ENCODE peak calls at places on chromosomes 1 and 21, in four cellular contexts. I is K562, Q is GM12878, V is SK-N-SH. Y is an unnamed sample.

GRCh38 chr1:112359961-112360767 is 35.9 kb upstream of the CTTNBP2NL start:
- DNase-seq in V (no peak), Q (no peak), I (no peak), Y (no peak)

GRCh38 chr21:28743723-28744122 is 249.0 kb downstream of the LTN1 start:
- DNase-seq in V (no peak), Q (no peak), I (no peak), Y (no peak)

GRCh38 chr21:15029077-15029476 is 35.7 kb downstream of the NRIP1 start:
- DNase-seq in I (no peak), Q (no peak), V (no peak), Y (no peak)

GRCh38 chr21:41901099-41901498 is 22.0 kb upstream of the PRDM15 start:
- DNase-seq in Q (no peak), I (no peak), V (no peak), Y (no peak)

GRCh38 chr1:18816808-18817207 is 42.7 kb downstream of the TAS1R2 start:
- DNase-seq in Q (no peak), I (no peak), V (no peak), Y (no peak)

GRCh38 chr1:224182057-224182865 is 779 bp upstream of the DEGS1 start:
- DNase-seq in V (no peak), Q (peak), I (no peak), Y (no peak)

GRCh38 chr1:158035976-158036583 is 42.6 kb downstream of the KIRREL1 start:
- DNase-seq in I (no peak), V (peak), Q (no peak), Y (no peak)

GRCh38 chr1:54810144-54810942 is 9.2 kb upstream of the TTC22 start:
- DNase-seq in I (peak), V (peak), Q (no peak), Y (peak)

GRCh38 chr1:200867018-200867811 is 5.6 kb upstream of the GPR25 start:
- DNase-seq in Q (no peak), I (no peak), V (no peak), Y (no peak)

GRCh38 chr1:182229907-182230522 is 161.6 kb downstream of the GLUL start:
- DNase-seq in Q (no peak), I (no peak), V (peak), Y (no peak)

GRCh38 chr1:224494343-224494742 is 59.7 kb upstream of the WDR26 start:
- DNase-seq in V (no peak), Q (no peak), I (no peak), Y (no peak)

GRCh38 chr1:25683731-25684130 is 67.1 kb downstream of the MAN1C1 start:
- DNase-seq in I (no peak), V (no peak), Q (no peak), Y (no peak)

GRCh38 chr1:53303651-53304515 is 24.0 kb downstream of the LRP8 start:
- DNase-seq in V (no peak), I (no peak), Q (no peak), Y (no peak)

GRCh38 chr1:109490934-109491302 is 3.0 kb upstream of the CYB561D1 start:
- DNase-seq in Q (no peak), I (no peak), V (no peak), Y (no peak)

GRCh38 chr1:57637155-57637554 is 213.3 kb upstream of the DAB1 start:
- DNase-seq in Q (no peak), I (no peak), V (no peak), Y (no peak)

GRCh38 chr1:30188999-30189398 is 534.4 kb downstream of the MATN1 start:
- DNase-seq in V (no peak), I (no peak), Q (no peak), Y (no peak)

GRCh38 chr1:83927061-83927460 is 71.9 kb downstream of the TTLL7 start:
- DNase-seq in Q (no peak), I (no peak), V (no peak), Y (no peak)

GRCh38 chr1:83928396-83928795 is 70.5 kb downstream of the TTLL7 start:
- DNase-seq in V (no peak), I (no peak), Q (no peak), Y (no peak)

GRCh38 chr1:83931658-83932253 is 67.2 kb downstream of the TTLL7 start:
- DNase-seq in Q (no peak), V (peak), I (peak), Y (peak)

GRCh38 chr1:83932281-83932680 is 66.7 kb downstream of the TTLL7 start:
- DNase-seq in V (no peak), I (peak), Q (no peak), Y (no peak)

DNA sequence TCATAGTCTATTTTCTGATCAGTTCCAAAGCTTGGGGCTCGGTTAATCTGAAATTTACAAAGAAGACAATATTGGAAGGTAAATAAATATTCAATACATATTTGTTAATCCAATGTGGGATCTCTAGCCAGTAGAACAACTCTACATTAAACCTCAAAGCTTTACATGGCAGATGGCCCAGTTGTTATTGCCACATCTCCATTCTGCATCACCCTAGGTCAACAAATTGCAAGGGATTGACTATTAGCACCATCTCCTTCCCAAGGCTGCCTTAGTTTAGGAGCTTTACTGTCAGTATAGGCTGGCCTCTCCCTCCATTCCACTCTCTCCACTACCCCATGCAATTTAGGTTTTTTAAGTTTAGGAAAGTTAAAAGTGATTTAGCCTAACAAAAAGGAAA is 69.7 kb downstream of the TTLL7 start:
- DNase-seq in I (no peak), Q (no peak), V (no peak), Y (no peak)
- TF ChIP-seq EP300 in I (no peak), Q (no peak), V (no peak), Y (no peak)

DNA sequence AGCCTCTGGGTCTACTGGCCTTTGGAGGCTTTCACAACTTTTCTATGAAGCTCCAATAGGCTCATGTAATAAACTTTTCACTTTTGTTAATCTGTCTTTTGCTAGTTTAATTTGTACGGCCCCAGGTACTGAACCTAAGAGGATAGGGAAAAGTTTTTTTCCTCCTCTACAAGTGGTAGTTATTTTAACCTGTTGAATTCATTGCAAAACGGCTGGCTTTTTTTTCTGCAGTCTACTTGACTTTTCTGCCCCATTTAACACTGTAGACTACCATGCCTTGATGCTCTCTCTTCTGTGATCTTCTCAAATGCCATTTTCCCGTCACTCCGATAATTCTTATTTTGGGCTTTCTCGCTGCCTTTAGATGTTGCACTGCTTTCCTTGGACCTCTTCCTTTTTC is 43.6 kb upstream of the DR1 start:
- DNase-seq in Q (no peak), I (no peak), V (no peak), Y (no peak)
- TF ChIP-seq RCOR1 in Q (no peak), I (no peak), V (no peak), Y (no peak)

GRCh38 chr1:59673575-59674467 is 140.9 kb upstream of the HOOK1 start:
- DNase-seq in V (no peak), I (no peak), Q (no peak), Y (no peak)
- TF ChIP-seq EP300 in V (no peak), I (no peak), Q (no peak), Y (no peak)

GRCh38 chr1:183517401-183517800 is 45.1 kb downstream of the SMG7 start:
- DNase-seq in I (no peak), V (no peak), Q (no peak), Y (no peak)
- TF ChIP-seq RCOR1 in I (no peak), V (no peak), Q (no peak), Y (no peak)

GRCh38 chr1:41496080-41497055 is 11.9 kb upstream of the EDN2 start:
- DNase-seq in Q (no peak), I (peak), V (no peak), Y (peak)
- TF ChIP-seq EP300 in Q (no peak), I (no peak), V (no peak), Y (no peak)

GRCh38 chr1:27889506-27889905 is 17.2 kb downstream of the THEMIS2 start:
- DNase-seq in Q (no peak), V (no peak), I (no peak), Y (no peak)

GRCh38 chr1:27886744-27887143 is 14.4 kb downstream of the THEMIS2 start:
- DNase-seq in V (no peak), Q (no peak), I (no peak), Y (no peak)

GRCh38 chr1:27886353-27886679 is 14.0 kb downstream of the THEMIS2 start:
- DNase-seq in V (no peak), I (no peak), Q (no peak), Y (no peak)

GRCh38 chr1:27885620-27886352 is 13.4 kb downstream of the THEMIS2 start:
- DNase-seq in I (no peak), Q (no peak), V (no peak), Y (no peak)

DNA sequence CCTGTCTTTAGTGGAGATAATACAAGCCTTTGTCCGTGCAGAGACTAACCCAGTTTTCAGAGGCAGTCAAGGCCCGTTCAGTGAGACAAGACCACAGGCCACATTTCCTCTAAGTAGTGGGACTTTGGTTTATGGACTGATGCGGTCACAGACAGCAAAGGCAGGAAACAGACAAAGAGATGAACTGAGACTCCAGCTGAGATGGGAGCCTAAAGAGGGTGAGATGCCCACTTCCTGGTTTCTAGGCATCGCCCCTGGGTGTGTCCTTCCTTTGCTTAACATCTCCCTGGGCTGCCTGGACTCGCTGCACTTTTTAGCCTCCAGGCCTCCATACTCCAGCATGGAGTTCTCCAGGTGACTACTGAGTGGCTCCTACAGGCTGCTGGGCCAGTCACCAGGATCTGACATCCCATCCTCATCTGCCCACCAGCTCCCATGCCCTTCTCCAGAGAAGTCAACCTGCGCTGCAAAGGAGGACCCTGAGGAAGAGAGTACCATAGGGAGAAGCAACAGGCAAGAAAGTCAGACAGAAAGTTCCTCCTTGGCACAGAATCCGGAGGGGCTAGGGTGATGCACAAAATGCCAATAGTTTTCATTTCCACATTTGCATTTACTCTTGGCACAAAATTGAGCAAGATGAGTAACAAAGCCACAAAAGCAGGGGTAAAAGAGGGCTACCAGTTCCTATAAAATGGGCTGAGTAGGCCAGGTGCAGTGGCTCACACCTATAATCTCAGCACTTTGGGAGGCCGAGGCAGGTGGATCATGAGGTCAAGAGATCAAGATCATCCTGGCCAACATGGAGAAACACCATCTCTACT is 15.1 kb downstream of the THEMIS2 start:
- DNase-seq in V (no peak), I (no peak), Q (peak), Y (no peak)
- TF ChIP-seq RCOR1 in V (no peak), I (no peak), Q (peak), Y (no peak)

Y was measured in A549.